ENCODE peak calls at places on chromosomes 12 and 14, in ten cellular contexts. One of them, this sample, is unnamed.

GRCh38 chr14:67187210-67187609 is 2.0 kb upstream of the GARIN2 start:
- DNase-seq in body of pancreas: no peak
- DNase-seq in lung: no peak
- DNase-seq in endothelial cell: no peak
- DNase-seq in choroid plexus epithelial cell: peak; percentile 35
- DNase-seq in heart right ventricle: no peak
- DNase-seq in HT1080: peak; percentile 93
- DNase-seq in COR-L47: no peak
- DNase-seq in activated CD8-positive, alpha-beta memory T cell treated with anti-CD3 and anti-CD28 coated beads, Interleukin-2, amount 50 U/mL, for 48 hours: no peak
- DNase-seq in GM04503: peak; percentile 57
- DNase-seq in this sample: no peak

GRCh38 chr12:62562892-62563291 is 96.3 kb downstream of the MON2 start:
- DNase-seq in GM04503: no peak
- DNase-seq in lung: no peak
- DNase-seq in activated CD8-positive, alpha-beta memory T cell treated with anti-CD3 and anti-CD28 coated beads, Interleukin-2, amount 50 U/mL, for 48 hours: no peak
- DNase-seq in heart right ventricle: no peak
- DNase-seq in choroid plexus epithelial cell: peak; percentile 90
- DNase-seq in HT1080: no peak
- DNase-seq in COR-L47: no peak
- DNase-seq in endothelial cell: no peak
- DNase-seq in body of pancreas: no peak
- DNase-seq in this sample: no peak

GRCh38 chr12:93784339-93785086 is 107.3 kb downstream of the CRADD start:
- DNase-seq in HT1080: peak; percentile 63
- DNase-seq in activated CD8-positive, alpha-beta memory T cell treated with anti-CD3 and anti-CD28 coated beads, Interleukin-2, amount 50 U/mL, for 48 hours: no peak
- DNase-seq in choroid plexus epithelial cell: peak; percentile 96
- DNase-seq in COR-L47: no peak
- DNase-seq in GM04503: no peak
- DNase-seq in body of pancreas: peak; percentile 50
- DNase-seq in lung: no peak
- DNase-seq in endothelial cell: no peak
- DNase-seq in heart right ventricle: no peak
- DNase-seq in this sample: no peak

GRCh38 chr14:61618448-61618847 is 76.9 kb upstream of the HIF1A start:
- DNase-seq in heart right ventricle: no peak
- DNase-seq in COR-L47: no peak
- DNase-seq in lung: no peak
- DNase-seq in endothelial cell: no peak
- DNase-seq in HT1080: no peak
- DNase-seq in choroid plexus epithelial cell: no peak
- DNase-seq in GM04503: no peak
- DNase-seq in activated CD8-positive, alpha-beta memory T cell treated with anti-CD3 and anti-CD28 coated beads, Interleukin-2, amount 50 U/mL, for 48 hours: no peak
- DNase-seq in body of pancreas: no peak
- DNase-seq in this sample: no peak

GRCh38 chr12:69068431-69068830 is 135.5 kb upstream of the CPM start:
- DNase-seq in GM04503: no peak
- DNase-seq in endothelial cell: no peak
- DNase-seq in choroid plexus epithelial cell: no peak
- DNase-seq in HT1080: peak; percentile 90
- DNase-seq in activated CD8-positive, alpha-beta memory T cell treated with anti-CD3 and anti-CD28 coated beads, Interleukin-2, amount 50 U/mL, for 48 hours: no peak
- DNase-seq in body of pancreas: peak; percentile 66
- DNase-seq in COR-L47: no peak
- DNase-seq in lung: peak; percentile 65
- DNase-seq in heart right ventricle: no peak
- DNase-seq in this sample: no peak

GRCh38 chr14:33899723-33900341 is 51.0 kb downstream of the EGLN3 start:
- DNase-seq in body of pancreas: no peak
- DNase-seq in GM04503: no peak
- DNase-seq in endothelial cell: no peak
- DNase-seq in COR-L47: no peak
- DNase-seq in HT1080: no peak
- DNase-seq in heart right ventricle: no peak
- DNase-seq in activated CD8-positive, alpha-beta memory T cell treated with anti-CD3 and anti-CD28 coated beads, Interleukin-2, amount 50 U/mL, for 48 hours: no peak
- DNase-seq in lung: no peak
- DNase-seq in choroid plexus epithelial cell: no peak
- DNase-seq in this sample: no peak

GRCh38 chr12:50201987-50202521 is 34.9 kb upstream of the CERS5 start:
- DNase-seq in heart right ventricle: no peak
- DNase-seq in COR-L47: no peak
- DNase-seq in HT1080: peak; percentile 95
- DNase-seq in GM04503: peak; percentile 47
- DNase-seq in endothelial cell: no peak
- DNase-seq in body of pancreas: peak; percentile 56
- DNase-seq in activated CD8-positive, alpha-beta memory T cell treated with anti-CD3 and anti-CD28 coated beads, Interleukin-2, amount 50 U/mL, for 48 hours: no peak
- DNase-seq in choroid plexus epithelial cell: peak; percentile 97
- DNase-seq in lung: no peak
- DNase-seq in this sample: no peak

GRCh38 chr12:55068416-55069010 is 48.7 kb downstream of the NEUROD4 start:
- DNase-seq in HT1080: peak; percentile 47
- DNase-seq in activated CD8-positive, alpha-beta memory T cell treated with anti-CD3 and anti-CD28 coated beads, Interleukin-2, amount 50 U/mL, for 48 hours: no peak
- DNase-seq in heart right ventricle: no peak
- DNase-seq in COR-L47: peak; percentile 4
- DNase-seq in GM04503: peak; percentile 9
- DNase-seq in choroid plexus epithelial cell: peak; percentile 81
- DNase-seq in body of pancreas: peak; percentile 15
- DNase-seq in lung: peak; percentile 32
- DNase-seq in endothelial cell: peak; percentile 44
- DNase-seq in this sample: peak; percentile 74

GRCh38 chr12:122064780-122065588 is 13.6 kb upstream of the MLXIP start:
- DNase-seq in activated CD8-positive, alpha-beta memory T cell treated with anti-CD3 and anti-CD28 coated beads, Interleukin-2, amount 50 U/mL, for 48 hours: no peak
- DNase-seq in endothelial cell: peak; percentile 26
- DNase-seq in HT1080: peak; percentile 93
- DNase-seq in heart right ventricle: peak; percentile 42
- DNase-seq in lung: no peak
- DNase-seq in COR-L47: no peak
- DNase-seq in choroid plexus epithelial cell: peak; percentile 91
- DNase-seq in GM04503: no peak
- DNase-seq in body of pancreas: peak; percentile 67
- DNase-seq in this sample: peak; percentile 34

GRCh38 chr12:8077207-8077606 is 4.9 kb upstream of the NECAP1 start:
- DNase-seq in HT1080: peak; percentile 76
- DNase-seq in body of pancreas: no peak
- DNase-seq in activated CD8-positive, alpha-beta memory T cell treated with anti-CD3 and anti-CD28 coated beads, Interleukin-2, amount 50 U/mL, for 48 hours: no peak
- DNase-seq in heart right ventricle: no peak
- DNase-seq in COR-L47: no peak
- DNase-seq in endothelial cell: no peak
- DNase-seq in lung: no peak
- DNase-seq in choroid plexus epithelial cell: no peak
- DNase-seq in GM04503: no peak
- DNase-seq in this sample: no peak

GRCh38 chr12:68630050-68630449 is 19.4 kb downstream of the RAP1B start:
- DNase-seq in lung: no peak
- DNase-seq in choroid plexus epithelial cell: no peak
- DNase-seq in heart right ventricle: no peak
- DNase-seq in HT1080: no peak
- DNase-seq in endothelial cell: no peak
- DNase-seq in activated CD8-positive, alpha-beta memory T cell treated with anti-CD3 and anti-CD28 coated beads, Interleukin-2, amount 50 U/mL, for 48 hours: no peak
- DNase-seq in COR-L47: no peak
- DNase-seq in body of pancreas: no peak
- DNase-seq in GM04503: no peak
- DNase-seq in this sample: no peak

GRCh38 chr12:130677957-130678558 is 38.0 kb downstream of the RIMBP2 start:
- DNase-seq in lung: no peak
- DNase-seq in body of pancreas: no peak
- DNase-seq in COR-L47: no peak
- DNase-seq in activated CD8-positive, alpha-beta memory T cell treated with anti-CD3 and anti-CD28 coated beads, Interleukin-2, amount 50 U/mL, for 48 hours: no peak
- DNase-seq in choroid plexus epithelial cell: no peak
- DNase-seq in heart right ventricle: no peak
- DNase-seq in endothelial cell: no peak
- DNase-seq in HT1080: no peak
- DNase-seq in GM04503: no peak
- DNase-seq in this sample: no peak

GRCh38 chr12:51822261-51822616 is 26.3 kb downstream of the FIGNL2 start:
- DNase-seq in COR-L47: no peak
- DNase-seq in choroid plexus epithelial cell: no peak
- DNase-seq in HT1080: no peak
- DNase-seq in body of pancreas: no peak
- DNase-seq in lung: no peak
- DNase-seq in activated CD8-positive, alpha-beta memory T cell treated with anti-CD3 and anti-CD28 coated beads, Interleukin-2, amount 50 U/mL, for 48 hours: no peak
- DNase-seq in endothelial cell: no peak
- DNase-seq in GM04503: no peak
- DNase-seq in heart right ventricle: no peak
- DNase-seq in this sample: no peak

GRCh38 chr14:65471038-65471878 is 58.7 kb downstream of the FUT8 start:
- DNase-seq in HT1080: no peak
- DNase-seq in body of pancreas: no peak
- DNase-seq in endothelial cell: no peak
- DNase-seq in heart right ventricle: no peak
- DNase-seq in lung: no peak
- DNase-seq in COR-L47: no peak
- DNase-seq in choroid plexus epithelial cell: no peak
- DNase-seq in activated CD8-positive, alpha-beta memory T cell treated with anti-CD3 and anti-CD28 coated beads, Interleukin-2, amount 50 U/mL, for 48 hours: no peak
- DNase-seq in GM04503: no peak
- DNase-seq in this sample: no peak

GRCh38 chr14:89017417-89017816 is 193.0 kb downstream of the TTC8 start:
- DNase-seq in body of pancreas: no peak
- DNase-seq in COR-L47: no peak
- DNase-seq in choroid plexus epithelial cell: no peak
- DNase-seq in HT1080: no peak
- DNase-seq in heart right ventricle: no peak
- DNase-seq in lung: no peak
- DNase-seq in endothelial cell: no peak
- DNase-seq in GM04503: no peak
- DNase-seq in activated CD8-positive, alpha-beta memory T cell treated with anti-CD3 and anti-CD28 coated beads, Interleukin-2, amount 50 U/mL, for 48 hours: no peak
- DNase-seq in this sample: no peak

GRCh38 chr12:53051058-53051880 is 1.4 kb downstream of the TNS2 start:
- DNase-seq in body of pancreas: peak; percentile 69
- DNase-seq in activated CD8-positive, alpha-beta memory T cell treated with anti-CD3 and anti-CD28 coated beads, Interleukin-2, amount 50 U/mL, for 48 hours: no peak
- DNase-seq in choroid plexus epithelial cell: peak; percentile 92
- DNase-seq in GM04503: no peak
- DNase-seq in heart right ventricle: peak; percentile 73
- DNase-seq in HT1080: no peak
- DNase-seq in endothelial cell: no peak
- DNase-seq in COR-L47: peak; percentile 28
- DNase-seq in lung: peak; percentile 68
- DNase-seq in this sample: no peak

GRCh38 chr14:22524105-22524783 is 64.8 kb downstream of the DAD1 start:
- DNase-seq in body of pancreas: no peak
- DNase-seq in lung: no peak
- DNase-seq in GM04503: no peak
- DNase-seq in activated CD8-positive, alpha-beta memory T cell treated with anti-CD3 and anti-CD28 coated beads, Interleukin-2, amount 50 U/mL, for 48 hours: no peak
- DNase-seq in HT1080: no peak
- DNase-seq in choroid plexus epithelial cell: no peak
- DNase-seq in COR-L47: no peak
- DNase-seq in endothelial cell: no peak
- DNase-seq in heart right ventricle: no peak
- DNase-seq in this sample: no peak

GRCh38 chr12:118371354-118372282 is 1.1 kb downstream of the TAOK3 start:
- DNase-seq in heart right ventricle: peak; percentile 39
- DNase-seq in COR-L47: no peak
- DNase-seq in choroid plexus epithelial cell: no peak
- DNase-seq in body of pancreas: peak; percentile 36
- DNase-seq in endothelial cell: peak; percentile 32
- DNase-seq in HT1080: no peak
- DNase-seq in lung: no peak
- DNase-seq in GM04503: no peak
- DNase-seq in activated CD8-positive, alpha-beta memory T cell treated with anti-CD3 and anti-CD28 coated beads, Interleukin-2, amount 50 U/mL, for 48 hours: peak; percentile 61
- DNase-seq in this sample: no peak

GRCh38 chr12:1878695-1879094 is 39.8 kb downstream of the CACNA2D4 start:
- DNase-seq in COR-L47: no peak
- DNase-seq in lung: peak; percentile 15
- DNase-seq in endothelial cell: no peak
- DNase-seq in choroid plexus epithelial cell: no peak
- DNase-seq in GM04503: no peak
- DNase-seq in HT1080: no peak
- DNase-seq in heart right ventricle: no peak
- DNase-seq in activated CD8-positive, alpha-beta memory T cell treated with anti-CD3 and anti-CD28 coated beads, Interleukin-2, amount 50 U/mL, for 48 hours: peak; percentile 23
- DNase-seq in body of pancreas: no peak
- DNase-seq in this sample: no peak